ENCODE peak calls at places on chromosomes 16 and 17, in eight cellular contexts. One of them, this sample, is unnamed.

GRCh38 chr17:36534881-36535668 is at the start of gene PIGW:
- DNase-seq in dorsolateral prefrontal cortex: peak
- DNase-seq in naive thymus-derived CD4-positive, alpha-beta T cell: peak
- DNase-seq in putamen: peak
- DNase-seq in ELR: peak
- DNase-seq in activated CD4-positive, alpha-beta memory T cell treated with anti-CD3 and anti-CD28 coated beads, Interleukin-2, amount 10 ng/mL, durations not matched to agents 7 days and 5 days: peak
- DNase-seq in activated naive CD8-positive, alpha-beta T cell treated with anti-CD3 and anti-CD28 coated beads, Interleukin-2, amount 50 U/mL, for 24 hours: peak
- DNase-seq in HFFc6: peak
- DNase-seq in this sample: peak

GRCh38 chr17:13940858-13941665 is 128.2 kb upstream of the COX10 start:
- DNase-seq in HFFc6: peak
- DNase-seq in activated CD4-positive, alpha-beta memory T cell treated with anti-CD3 and anti-CD28 coated beads, Interleukin-2, amount 10 ng/mL, durations not matched to agents 7 days and 5 days: no peak
- DNase-seq in ELR: peak
- DNase-seq in naive thymus-derived CD4-positive, alpha-beta T cell: no peak
- DNase-seq in activated naive CD8-positive, alpha-beta T cell treated with anti-CD3 and anti-CD28 coated beads, Interleukin-2, amount 50 U/mL, for 24 hours: no peak
- DNase-seq in dorsolateral prefrontal cortex: no peak
- DNase-seq in putamen: no peak
- DNase-seq in this sample: no peak

GRCh38 chr16:30902070-30902972 is 5.9 kb downstream of the CTF1 start:
- DNase-seq in ELR: peak
- DNase-seq in naive thymus-derived CD4-positive, alpha-beta T cell: peak
- DNase-seq in activated naive CD8-positive, alpha-beta T cell treated with anti-CD3 and anti-CD28 coated beads, Interleukin-2, amount 50 U/mL, for 24 hours: peak
- DNase-seq in dorsolateral prefrontal cortex: no peak
- DNase-seq in HFFc6: peak
- DNase-seq in activated CD4-positive, alpha-beta memory T cell treated with anti-CD3 and anti-CD28 coated beads, Interleukin-2, amount 10 ng/mL, durations not matched to agents 7 days and 5 days: peak
- DNase-seq in putamen: peak
- DNase-seq in this sample: peak

GRCh38 chr16:72877374-72878028 is 170.4 kb downstream of the ZFHX3 start:
- DNase-seq in naive thymus-derived CD4-positive, alpha-beta T cell: no peak
- DNase-seq in activated CD4-positive, alpha-beta memory T cell treated with anti-CD3 and anti-CD28 coated beads, Interleukin-2, amount 10 ng/mL, durations not matched to agents 7 days and 5 days: no peak
- DNase-seq in HFFc6: peak
- DNase-seq in ELR: peak
- DNase-seq in dorsolateral prefrontal cortex: no peak
- DNase-seq in putamen: no peak
- DNase-seq in activated naive CD8-positive, alpha-beta T cell treated with anti-CD3 and anti-CD28 coated beads, Interleukin-2, amount 50 U/mL, for 24 hours: no peak
- DNase-seq in this sample: no peak

GRCh38 chr17:46950615-46950996 is 27.6 kb downstream of the GOSR2 start:
- DNase-seq in dorsolateral prefrontal cortex: no peak
- DNase-seq in putamen: no peak
- DNase-seq in HFFc6: no peak
- DNase-seq in ELR: no peak
- DNase-seq in activated CD4-positive, alpha-beta memory T cell treated with anti-CD3 and anti-CD28 coated beads, Interleukin-2, amount 10 ng/mL, durations not matched to agents 7 days and 5 days: no peak
- DNase-seq in activated naive CD8-positive, alpha-beta T cell treated with anti-CD3 and anti-CD28 coated beads, Interleukin-2, amount 50 U/mL, for 24 hours: no peak
- DNase-seq in naive thymus-derived CD4-positive, alpha-beta T cell: no peak
- DNase-seq in this sample: no peak

GRCh38 chr16:19223235-19223847 is 55.3 kb downstream of the SYT17 start:
- DNase-seq in dorsolateral prefrontal cortex: no peak
- DNase-seq in HFFc6: no peak
- DNase-seq in activated naive CD8-positive, alpha-beta T cell treated with anti-CD3 and anti-CD28 coated beads, Interleukin-2, amount 50 U/mL, for 24 hours: peak
- DNase-seq in naive thymus-derived CD4-positive, alpha-beta T cell: peak
- DNase-seq in ELR: peak
- DNase-seq in activated CD4-positive, alpha-beta memory T cell treated with anti-CD3 and anti-CD28 coated beads, Interleukin-2, amount 10 ng/mL, durations not matched to agents 7 days and 5 days: peak
- DNase-seq in putamen: no peak
- DNase-seq in this sample: no peak

GRCh38 chr17:81359218-81359617 is 36.0 kb upstream of the BAHCC1 start:
- DNase-seq in ELR: no peak
- DNase-seq in putamen: no peak
- DNase-seq in dorsolateral prefrontal cortex: no peak
- DNase-seq in activated naive CD8-positive, alpha-beta T cell treated with anti-CD3 and anti-CD28 coated beads, Interleukin-2, amount 50 U/mL, for 24 hours: no peak
- DNase-seq in HFFc6: no peak
- DNase-seq in activated CD4-positive, alpha-beta memory T cell treated with anti-CD3 and anti-CD28 coated beads, Interleukin-2, amount 10 ng/mL, durations not matched to agents 7 days and 5 days: no peak
- DNase-seq in naive thymus-derived CD4-positive, alpha-beta T cell: no peak
- DNase-seq in this sample: no peak

GRCh38 chr16:74496054-74496453 is 74.8 kb upstream of the CLEC18B start:
- DNase-seq in naive thymus-derived CD4-positive, alpha-beta T cell: no peak
- DNase-seq in dorsolateral prefrontal cortex: no peak
- DNase-seq in activated CD4-positive, alpha-beta memory T cell treated with anti-CD3 and anti-CD28 coated beads, Interleukin-2, amount 10 ng/mL, durations not matched to agents 7 days and 5 days: no peak
- DNase-seq in putamen: no peak
- DNase-seq in activated naive CD8-positive, alpha-beta T cell treated with anti-CD3 and anti-CD28 coated beads, Interleukin-2, amount 50 U/mL, for 24 hours: no peak
- DNase-seq in ELR: no peak
- DNase-seq in HFFc6: no peak
- DNase-seq in this sample: no peak

GRCh38 chr16:3497771-3498170 is 2.5 kb upstream of the C16orf90 start:
- DNase-seq in dorsolateral prefrontal cortex: no peak
- DNase-seq in putamen: no peak
- DNase-seq in naive thymus-derived CD4-positive, alpha-beta T cell: no peak
- DNase-seq in HFFc6: no peak
- DNase-seq in ELR: no peak
- DNase-seq in activated CD4-positive, alpha-beta memory T cell treated with anti-CD3 and anti-CD28 coated beads, Interleukin-2, amount 10 ng/mL, durations not matched to agents 7 days and 5 days: no peak
- DNase-seq in activated naive CD8-positive, alpha-beta T cell treated with anti-CD3 and anti-CD28 coated beads, Interleukin-2, amount 50 U/mL, for 24 hours: no peak
- DNase-seq in this sample: no peak

GRCh38 chr17:55478971-55479370 is 32.3 kb downstream of the SMIM36 start:
- DNase-seq in activated CD4-positive, alpha-beta memory T cell treated with anti-CD3 and anti-CD28 coated beads, Interleukin-2, amount 10 ng/mL, durations not matched to agents 7 days and 5 days: no peak
- DNase-seq in putamen: no peak
- DNase-seq in dorsolateral prefrontal cortex: no peak
- DNase-seq in ELR: peak
- DNase-seq in HFFc6: no peak
- DNase-seq in naive thymus-derived CD4-positive, alpha-beta T cell: no peak
- DNase-seq in activated naive CD8-positive, alpha-beta T cell treated with anti-CD3 and anti-CD28 coated beads, Interleukin-2, amount 50 U/mL, for 24 hours: no peak
- DNase-seq in this sample: no peak

GRCh38 chr16:71367243-71367976 is 8.9 kb downstream of the CALB2 start:
- DNase-seq in activated CD4-positive, alpha-beta memory T cell treated with anti-CD3 and anti-CD28 coated beads, Interleukin-2, amount 10 ng/mL, durations not matched to agents 7 days and 5 days: peak
- DNase-seq in ELR: peak
- DNase-seq in HFFc6: peak
- DNase-seq in dorsolateral prefrontal cortex: peak
- DNase-seq in naive thymus-derived CD4-positive, alpha-beta T cell: peak
- DNase-seq in putamen: no peak
- DNase-seq in activated naive CD8-positive, alpha-beta T cell treated with anti-CD3 and anti-CD28 coated beads, Interleukin-2, amount 50 U/mL, for 24 hours: peak
- DNase-seq in this sample: no peak

GRCh38 chr17:10513284-10514067 is 4.9 kb downstream of the MYH1 start:
- DNase-seq in ELR: no peak
- DNase-seq in activated CD4-positive, alpha-beta memory T cell treated with anti-CD3 and anti-CD28 coated beads, Interleukin-2, amount 10 ng/mL, durations not matched to agents 7 days and 5 days: no peak
- DNase-seq in naive thymus-derived CD4-positive, alpha-beta T cell: no peak
- DNase-seq in dorsolateral prefrontal cortex: no peak
- DNase-seq in putamen: no peak
- DNase-seq in activated naive CD8-positive, alpha-beta T cell treated with anti-CD3 and anti-CD28 coated beads, Interleukin-2, amount 50 U/mL, for 24 hours: no peak
- DNase-seq in HFFc6: no peak
- DNase-seq in this sample: no peak

GRCh38 chr17:31444026-31444425 is 52.6 kb downstream of the RAB11FIP4 start:
- DNase-seq in activated CD4-positive, alpha-beta memory T cell treated with anti-CD3 and anti-CD28 coated beads, Interleukin-2, amount 10 ng/mL, durations not matched to agents 7 days and 5 days: no peak
- DNase-seq in activated naive CD8-positive, alpha-beta T cell treated with anti-CD3 and anti-CD28 coated beads, Interleukin-2, amount 50 U/mL, for 24 hours: no peak
- DNase-seq in putamen: peak
- DNase-seq in dorsolateral prefrontal cortex: peak
- DNase-seq in ELR: no peak
- DNase-seq in HFFc6: peak
- DNase-seq in naive thymus-derived CD4-positive, alpha-beta T cell: no peak
- DNase-seq in this sample: no peak